ENCODE peak calls at places on chromosomes 4 and X, in ten cellular contexts. V is prostate gland; B is stimulated activated CD4-positive, alpha-beta T cell treated with anti-CD3 and anti-CD28 coated beads, Interleukin-2, amount 100 ng/mL, for 24 hours; K is activated CD8-positive, alpha-beta memory T cell treated with anti-CD3 and anti-CD28 coated beads for 24 hours; P is activated CD4-positive, alpha-beta T cell treated with anti-CD3 and anti-CD28 coated beads for 48 hours; A is AG09319; C is HCEC 1CT; H is HTR-8/SVneo; X is T-helper 2 cell; Y is foreskin melanocyte. M is an unnamed sample.

GRCh38 chr4:69984030-69984443 is 11.7 kb upstream of the STATH start:
- DNase-seq in K (no peak), H (no peak), X (no peak), B (no peak), C (no peak), P (no peak), V (peak; percentile 51), Y (no peak), A (no peak), M (peak; percentile 44)

GRCh38 chrX:22135994-22136684 is 104.0 kb downstream of the PHEX start:
- DNase-seq in V (peak; percentile 25), C (peak; percentile 68), P (peak; percentile 7), B (no peak), A (no peak), X (peak; percentile 2), K (no peak), H (peak; percentile 54), Y (no peak), M (peak; percentile 50)

GRCh38 chrX:21479695-21480280 is 105.6 kb downstream of the CNKSR2 start:
- DNase-seq in K (peak; percentile 57), Y (peak; percentile 42), B (no peak), A (peak; percentile 1), C (peak; percentile 28), V (no peak), H (peak; percentile 41), X (peak; percentile 2), P (no peak), M (peak; percentile 35)

GRCh38 chr4:55807556-55807955 is 12.0 kb upstream of the EXOC1L start:
- DNase-seq in V (no peak), K (no peak), B (no peak), X (no peak), A (no peak), H (no peak), C (no peak), Y (no peak), P (no peak), M (no peak)

GRCh38 chr4:72797486-72797885 is 228.5 kb upstream of the ADAMTS3 start:
- DNase-seq in X (no peak), V (no peak), A (no peak), C (no peak), K (no peak), Y (no peak), H (no peak), B (no peak), P (no peak), M (no peak)

GRCh38 chr4:74004668-74005067 is 6.2 kb upstream of the CXCL5 start:
- DNase-seq in X (no peak), K (no peak), V (no peak), Y (no peak), A (no peak), P (no peak), B (no peak), C (no peak), H (no peak), M (no peak)

GRCh38 chrX:96715412-96715940 is 30.8 kb downstream of the DIAPH2 start:
- DNase-seq in Y (no peak), H (no peak), P (no peak), B (no peak), X (no peak), C (peak; percentile 64), K (no peak), V (no peak), A (no peak), M (no peak)

GRCh38 chr4:23041501-23041900 is 348.8 kb downstream of the GBA3 start:
- DNase-seq in P (no peak), V (no peak), A (no peak), K (no peak), B (no peak), X (no peak), H (no peak), C (no peak), Y (no peak), M (no peak)

GRCh38 chrX:7261672-7262332 is 113.8 kb upstream of the PUDP start:
- DNase-seq in X (no peak), H (no peak), B (no peak), V (no peak), C (no peak), K (no peak), A (no peak), P (no peak), Y (no peak), M (no peak)

GRCh38 chr4:56128231-56128630 is 179.5 kb downstream of the CEP135 start:
- DNase-seq in P (no peak), Y (peak; percentile 54), H (no peak), C (peak; percentile 54), V (no peak), A (no peak), X (no peak), B (no peak), K (no peak), M (no peak)

GRCh38 chr4:89661490-89661889 is 175.5 kb downstream of the SNCA start:
- DNase-seq in Y (peak; percentile 34), B (no peak), A (peak; percentile 8), C (peak; percentile 62), K (no peak), H (peak; percentile 14), P (no peak), X (no peak), V (no peak), M (no peak)

GRCh38 chrX:154136627-154137161 is 7.3 kb upstream of the OPN1LW start:
- DNase-seq in K (peak; percentile 88), A (no peak), H (peak; percentile 36), P (peak; percentile 71), Y (no peak), C (no peak), X (peak; percentile 68), B (peak; percentile 72), V (peak; percentile 44), M (peak; percentile 26)

GRCh38 chr4:10106421-10107039 is 10.1 kb downstream of the WDR1 start:
- DNase-seq in X (peak; percentile 72), V (peak; percentile 68), P (peak; percentile 85), C (peak; percentile 92), K (peak; percentile 84), A (peak; percentile 91), B (peak; percentile 77), Y (peak; percentile 97), H (peak; percentile 87), M (no peak)

GRCh38 chr4:69060651-69061308 is 35.5 kb upstream of the UGT2B7 start:
- DNase-seq in A (no peak), Y (no peak), P (no peak), V (no peak), B (no peak), X (no peak), K (no peak), C (no peak), H (no peak), M (no peak)

GRCh38 chr4:53221832-53222480 is 143.9 kb downstream of the SCFD2 start:
- DNase-seq in A (no peak), B (no peak), P (peak; percentile 10), K (no peak), H (no peak), V (no peak), X (no peak), C (no peak), Y (no peak), M (no peak)

M was measured in small intestine.